ENCODE peak calls at places on chromosomes 3 and 15, in five cellular contexts. L, V, T, W and I are unnamed samples.
A peak's percentile ranks its signal among the peaks of the same experiment; 100 is the strongest.

GRCh38 chr3:10284496-10284895 is 8.3 kb downstream of the GHRL start:
- DNase-seq in V (no peak), L (no peak), W (no peak), T (no peak), I (no peak)

GRCh38 chr15:88716543-88717341 is 77.9 kb downstream of the ISG20 start:
- DNase-seq in V (no peak), L (no peak), W (no peak), T (no peak), I (no peak)

GRCh38 chr3:189349772-189350171 is 178.0 kb downstream of the TPRG1 start:
- DNase-seq in W (no peak), T (no peak), L (no peak), V (no peak), I (no peak)

GRCh38 chr3:177460100-177460499 is 262.8 kb upstream of the TBL1XR1 start:
- DNase-seq in T (no peak), W (no peak), V (no peak), L (no peak), I (no peak)

GRCh38 chr3:53694648-53695356 is 151.4 kb downstream of the CHDH start:
- DNase-seq in T (no peak), L (no peak), V (no peak), W (no peak), I (no peak)

GRCh38 chr15:98506172-98506571 is 142.2 kb upstream of the IGF1R start:
- DNase-seq in W (no peak), V (no peak), L (no peak), T (no peak), I (no peak)

GRCh38 chr3:52223449-52224408 is 1.7 kb downstream of the TLR9 start:
- DNase-seq in L (no peak), V (no peak), W (no peak), T (no peak), I (no peak)

GRCh38 chr3:62027231-62027630 is 346.1 kb downstream of the FEZF2 start:
- DNase-seq in W (no peak), L (no peak), V (no peak), T (no peak), I (no peak)

GRCh38 chr15:36501063-36501678 is 78.3 kb upstream of the CDIN1 start:
- DNase-seq in L (peak; percentile 17), T (peak; percentile 78), V (peak; percentile 59), W (no peak), I (peak; percentile 83)

GRCh38 chr15:47820047-47820779 is 102.9 kb downstream of the SEMA6D start:
- DNase-seq in V (no peak), W (no peak), L (no peak), T (no peak), I (no peak)

GRCh38 chr3:46996689-46997452 is 17.4 kb downstream of the NBEAL2 start:
- DNase-seq in T (no peak), W (no peak), V (no peak), L (no peak), I (no peak)

GRCh38 chr3:110791971-110792370 is 279.6 kb upstream of the NECTIN3 start:
- DNase-seq in V (no peak), W (no peak), L (no peak), T (peak; percentile 58), I (no peak)

GRCh38 chr3:46573701-46574100 is 7.6 kb upstream of the LRRC2 start:
- DNase-seq in L (no peak), W (no peak), T (no peak), V (no peak), I (no peak)

GRCh38 chr15:25366058-25366457 is 72.8 kb downstream of the UBE3A start:
- DNase-seq in W (no peak), L (no peak), V (no peak), T (no peak), I (no peak)

GRCh38 chr15:49645937-49646336 is 25.1 kb downstream of the DTWD1 start:
- DNase-seq in V (no peak), T (no peak), W (no peak), L (no peak), I (no peak)

GRCh38 chr3:52222319-52223221 is 2.9 kb downstream of the TLR9 start:
- DNase-seq in T (no peak), V (no peak), L (no peak), W (no peak), I (no peak)

GRCh38 chr3:73484656-73485248 is 140.0 kb downstream of the PDZRN3 start:
- DNase-seq in W (no peak), V (no peak), T (no peak), L (no peak), I (peak; percentile 65)

GRCh38 chr3:89032331-89033063 is 74.9 kb upstream of the EPHA3 start:
- DNase-seq in L (no peak), V (no peak), W (no peak), T (peak; percentile 65), I (no peak)

GRCh38 chr3:125213946-125214542 is 1.5 kb upstream of the SLC12A8 start:
- DNase-seq in T (no peak), V (no peak), W (no peak), L (peak; percentile 62), I (no peak)

GRCh38 chr3:52295809-52296208 is 8.2 kb downstream of the GLYCTK start:
- DNase-seq in L (no peak), T (no peak), W (no peak), V (no peak), I (no peak)

GRCh38 chr15:82870727-82871576 is 61.5 kb downstream of the WHAMM start:
- DNase-seq in L (no peak), W (no peak), T (no peak), V (peak; percentile 95), I (peak; percentile 49)

GRCh38 chr3:45558431-45558830 is 36.1 kb upstream of the LIMD1 start:
- DNase-seq in T (no peak), V (no peak), W (no peak), L (no peak), I (no peak)

GRCh38 chr3:170344971-170345370 is 12.5 kb upstream of the SKIL start:
- DNase-seq in V (no peak), L (no peak), W (no peak), T (no peak), I (no peak)

GRCh38 chr15:40932625-40933519 is 3.7 kb downstream of the DLL4 start:
- DNase-seq in L (no peak), W (no peak), V (no peak), T (no peak), I (no peak)

GRCh38 chr3:14716593-14716992 is 41.7 kb downstream of the C3orf20 start:
- DNase-seq in W (no peak), V (no peak), T (no peak), L (peak; percentile 39), I (no peak)